ENCODE peak calls at places on chromosomes 13 and 19, in four cellular contexts. C, Q, B and A are unnamed samples.

GRCh38 chr13:99751517-99752199 is 219.9 kb downstream of the ZIC5 start:
- DNase-seq in C (no peak), Q (no peak), B (no peak), A (no peak)

GRCh38 chr13:79936368-79937136 is 404.4 kb downstream of the SPRY2 start:
- DNase-seq in C (no peak), Q (no peak), B (peak; percentile 3), A (peak; percentile 78)

GRCh38 chr13:82076421-82076820 is 1735.5 kb upstream of the SPRY2 start:
- DNase-seq in C (no peak), Q (no peak), B (no peak), A (no peak)

GRCh38 chr19:4066176-4066606 is 508 bp downstream of the ZBTB7A start:
- DNase-seq in C (no peak), Q (no peak), B (no peak), A (no peak)

GRCh38 chr19:4722671-4723464 is 774 bp downstream of the DPP9 start:
- DNase-seq in C (no peak), Q (no peak), B (no peak), A (no peak)

GRCh38 chr13:114339779-114340534 is 25.7 kb downstream of the CHAMP1 start:
- DNase-seq in C (no peak), Q (no peak), B (peak; percentile 22), A (peak; percentile 59)

GRCh38 chr13:30038884-30039283 is 188.5 kb upstream of the UBL3 start:
- DNase-seq in C (no peak), Q (no peak), B (no peak), A (no peak)

GRCh38 chr13:23470706-23471610 is 37.5 kb upstream of the SACS start:
- DNase-seq in C (no peak), Q (no peak), B (peak; percentile 39), A (no peak)

GRCh38 chr13:29520671-29521070 is 74.8 kb downstream of the SLC7A1 start:
- DNase-seq in C (no peak), Q (no peak), B (no peak), A (no peak)

GRCh38 chr13:58181111-58181510 is 549.6 kb downstream of the PCDH17 start:
- DNase-seq in C (no peak), Q (no peak), B (no peak), A (no peak)

GRCh38 chr13:29845440-29846056 is 4.9 kb downstream of the UBL3 start:
- DNase-seq in C (no peak), Q (no peak), B (no peak), A (peak; percentile 21)

GRCh38 chr19:18053571-18054219 is 33.0 kb downstream of the IL12RB1 start:
- DNase-seq in C (no peak), Q (no peak), B (no peak), A (no peak)

GRCh38 chr19:1945899-1946298 is 4.9 kb downstream of the CSNK1G2 start:
- DNase-seq in C (no peak), Q (peak; percentile 56), B (peak; percentile 58), A (peak; percentile 56)

GRCh38 chr19:12756150-12756883 is 4.7 kb downstream of the BEST2 start:
- DNase-seq in C (no peak), Q (no peak), B (no peak), A (no peak)

GRCh38 chr19:12759686-12760085 is 8.1 kb downstream of the BEST2 start:
- DNase-seq in C (no peak), Q (no peak), B (no peak), A (no peak)

GRCh38 chr19:12763100-12763499 is 11.5 kb downstream of the BEST2 start:
- DNase-seq in C (no peak), Q (no peak), B (no peak), A (no peak)

GRCh38 chr19:12754465-12755196 is 3.0 kb downstream of the BEST2 start:
- DNase-seq in C (no peak), Q (no peak), B (no peak), A (no peak)

GRCh38 chr19:12757544-12758274 is 6.1 kb downstream of the BEST2 start:
- DNase-seq in C (no peak), Q (peak; percentile 84), B (peak; percentile 70), A (peak; percentile 79)
- TF ChIP-seq CHD4 in C (no peak), Q (no peak), B (no peak), A (no peak)

GRCh38 chr13:110450941-110451340 is 110.6 kb downstream of the RAB20 start:
- DNase-seq in C (no peak), Q (no peak), B (no peak), A (no peak)
- TF ChIP-seq CHD4 in C (no peak), Q (no peak), B (no peak), A (no peak)

DNA sequence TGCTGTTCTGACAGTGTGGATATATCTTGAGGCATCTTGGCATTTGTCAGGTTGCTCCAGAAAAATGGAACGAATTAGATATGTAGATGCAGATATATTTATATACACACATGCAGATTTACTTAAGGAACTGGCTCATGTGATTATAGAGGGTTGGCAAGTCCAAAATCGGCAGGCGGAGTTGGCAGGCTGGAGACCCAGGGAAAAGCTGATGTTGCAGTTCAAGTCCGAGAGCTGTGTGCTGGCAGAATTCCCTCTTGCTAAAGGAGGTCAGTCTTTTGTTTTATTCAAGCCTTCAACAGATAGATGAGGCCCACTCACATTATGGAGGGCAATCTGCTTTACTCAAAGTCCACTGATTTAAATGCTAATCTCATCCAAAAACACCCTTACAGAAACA is 24.4 kb upstream of the CSNK1A1L start:
- DNase-seq in C (no peak), Q (no peak), B (no peak), A (no peak)
- TF ChIP-seq CHD4 in C (no peak), Q (no peak), B (no peak), A (no peak)

GRCh38 chr19:6221220-6221877 is 58.4 kb downstream of the MLLT1 start:
- DNase-seq in C (no peak), Q (no peak), B (no peak), A (no peak)
- TF ChIP-seq CHD4 in C (no peak), Q (no peak), B (no peak), A (no peak)

GRCh38 chr13:35881360-35881759 is 249.8 kb downstream of the DCLK1 start:
- DNase-seq in C (no peak), Q (no peak), B (no peak), A (no peak)
- TF ChIP-seq CHD4 in C (no peak), Q (no peak), B (no peak), A (no peak)

DNA sequence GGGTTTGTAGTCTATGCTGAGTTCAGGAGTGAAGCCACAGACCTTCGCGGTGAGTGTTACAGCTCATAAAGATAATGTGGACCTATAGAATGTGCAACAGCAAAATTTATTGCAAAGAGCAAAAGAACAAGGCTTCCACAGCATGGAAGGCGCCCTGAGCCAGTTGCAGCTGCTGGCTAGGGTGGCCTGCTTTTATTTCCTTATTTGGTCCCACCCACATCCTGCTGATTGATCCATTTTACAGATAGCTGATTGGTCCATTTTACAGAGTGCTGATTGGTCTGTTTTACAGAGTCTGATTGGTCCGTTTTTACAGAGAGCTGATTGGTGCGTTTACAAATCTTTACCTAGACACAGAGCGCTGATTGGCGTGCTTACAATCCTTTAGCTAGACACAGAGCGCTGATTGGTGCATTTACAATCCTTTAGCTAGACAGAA is 4.2 kb upstream of the MIA start:
- DNase-seq in C (no peak), Q (no peak), B (peak; percentile 34), A (no peak)
- TF ChIP-seq CHD4 in C (no peak), Q (no peak), B (no peak), A (no peak)

DNA sequence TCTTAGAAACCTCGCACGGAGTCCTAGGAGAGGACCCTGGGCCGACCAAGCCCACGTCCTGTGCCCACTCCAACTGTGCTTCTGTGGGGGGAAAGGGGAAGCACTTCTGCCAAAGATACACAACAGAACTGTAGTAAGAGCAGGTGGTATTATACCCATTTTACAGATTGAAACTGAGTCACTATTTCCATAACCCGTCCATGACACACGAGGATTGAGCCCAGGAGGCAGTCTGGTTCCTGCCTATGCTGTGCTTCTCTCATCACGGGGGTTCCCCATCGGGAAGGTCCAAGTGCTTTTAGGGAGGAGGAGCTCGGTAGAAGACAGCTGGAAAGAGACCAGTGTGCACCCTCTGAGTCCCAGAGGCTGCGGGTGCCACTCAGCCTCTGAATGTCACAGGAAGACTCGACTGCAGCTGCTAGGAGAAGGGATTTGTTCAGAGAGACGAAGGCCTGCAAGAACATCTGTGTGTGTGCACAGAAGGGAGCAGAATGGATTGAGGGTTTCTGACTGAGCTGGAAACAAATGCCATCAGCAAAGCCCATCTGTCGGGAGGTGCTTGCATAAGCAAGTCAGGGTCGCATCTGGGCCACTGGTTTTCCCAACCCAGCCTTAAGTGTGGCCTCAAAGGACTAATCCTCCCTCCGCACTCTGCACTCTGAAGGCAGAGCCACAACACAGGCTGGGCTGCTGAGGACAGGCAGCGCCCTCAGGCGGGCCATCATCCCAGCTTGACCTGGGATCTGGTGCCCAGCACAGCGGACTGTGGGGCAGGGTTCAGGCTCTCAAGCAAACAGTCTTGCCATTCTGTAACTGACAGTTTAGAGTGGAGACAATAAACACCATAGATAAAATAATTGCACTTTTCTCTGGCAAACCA is 150.0 kb downstream of the DPF1 start:
- DNase-seq in C (no peak), Q (no peak), B (peak; percentile 67), A (no peak)
- TF ChIP-seq CHD4 in C (no peak), Q (no peak), B (no peak), A (no peak)

DNA sequence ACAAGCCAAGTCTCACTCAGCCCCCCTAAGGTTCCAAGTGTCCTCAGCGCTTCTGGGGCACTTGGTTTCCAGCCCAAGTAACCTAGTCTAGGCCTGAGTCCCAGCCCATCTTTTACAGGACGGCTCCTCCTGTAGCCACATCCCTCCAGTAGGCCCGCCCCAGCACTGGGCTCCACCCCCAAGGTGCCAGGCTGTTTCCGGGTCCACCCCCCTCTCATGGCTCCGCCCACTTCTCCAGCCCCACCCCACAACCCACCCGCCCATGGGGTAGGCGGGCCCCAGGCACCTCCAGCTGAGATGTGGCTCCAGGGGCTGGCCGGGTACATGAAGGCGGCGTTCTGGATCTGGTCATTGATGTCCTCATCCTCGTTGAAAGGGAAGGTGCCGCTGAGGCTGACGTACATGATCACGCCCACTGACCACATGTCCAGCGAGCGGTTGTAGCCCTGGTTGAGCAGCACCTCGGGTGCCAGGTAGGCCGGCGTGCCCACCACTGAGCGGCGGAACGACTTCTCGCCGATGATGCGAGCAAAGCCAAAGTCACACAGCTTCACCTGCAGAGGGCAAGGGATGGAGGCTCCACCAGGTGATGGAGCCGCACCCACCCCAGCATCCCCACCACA is 17.2 kb upstream of the DACT3 start:
- DNase-seq in C (no peak), Q (peak; percentile 98), B (no peak), A (peak; percentile 64)
- TF ChIP-seq CHD4 in C (no peak), Q (no peak), B (no peak), A (no peak)

DNA sequence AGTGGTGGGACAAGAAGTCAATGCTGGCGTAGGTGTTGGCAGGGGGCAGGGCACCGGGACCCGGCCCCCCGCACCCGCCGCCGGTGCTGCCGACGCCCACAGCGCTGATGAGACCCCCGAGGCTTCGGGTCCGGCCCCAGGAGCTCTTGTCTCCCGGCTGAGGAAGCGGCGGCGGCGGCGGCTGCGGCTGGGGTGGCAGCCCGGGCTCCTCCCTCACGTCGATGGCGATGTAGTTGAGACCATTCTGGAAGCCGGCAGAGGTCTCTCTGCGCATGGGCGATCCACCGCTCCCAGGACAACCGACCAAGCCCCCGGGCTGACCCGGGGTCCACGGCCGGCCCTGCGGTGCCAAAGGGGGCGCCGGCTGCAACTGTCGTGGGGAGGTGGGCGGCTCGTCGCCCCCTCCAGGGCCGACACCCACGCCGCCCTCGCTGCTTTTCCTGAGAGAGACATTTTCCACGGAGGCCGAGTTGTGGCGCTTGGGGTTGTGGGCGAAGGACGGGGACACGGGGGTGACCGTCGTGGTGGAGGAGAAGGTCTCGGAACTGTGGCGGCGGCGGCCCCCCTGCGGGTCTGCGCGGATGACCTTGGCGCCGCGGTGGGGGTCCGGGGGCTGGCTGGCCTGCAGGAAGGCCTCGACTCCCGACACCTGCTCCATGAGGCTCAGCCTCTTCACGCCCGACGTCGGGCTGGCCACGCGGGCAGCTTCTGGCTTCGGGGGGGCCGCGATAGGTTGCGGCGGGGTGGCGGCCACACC is 4.1 kb downstream of the IRS2 start:
- DNase-seq in C (no peak), Q (no peak), B (no peak), A (no peak)
- TF ChIP-seq CHD4 in C (no peak), Q (no peak), B (no peak), A (no peak)